ENCODE peak calls at places on chromosomes 6 and 20, in four cellular contexts. One of them, this sample, is unnamed.

GRCh38 chr6:13653296-13653695 is 38.2 kb downstream of the NOL7 start:
- DNase-seq in NCI-H146: no peak
- DNase-seq in cardiac fibroblast: no peak
- DNase-seq in stimulated activated CD4-positive, alpha-beta T cell treated with anti-CD3 and anti-CD28 coated beads, Interleukin-15, amount 100 ng/mL, for 1 hour: no peak
- DNase-seq in this sample: no peak

GRCh38 chr6:75217203-75217602 is 11.3 kb upstream of the COL12A1 start:
- DNase-seq in NCI-H146: no peak
- DNase-seq in cardiac fibroblast: peak
- DNase-seq in stimulated activated CD4-positive, alpha-beta T cell treated with anti-CD3 and anti-CD28 coated beads, Interleukin-15, amount 100 ng/mL, for 1 hour: no peak
- DNase-seq in this sample: no peak

GRCh38 chr6:9516207-9516606 is 898.7 kb downstream of the TFAP2A start:
- DNase-seq in NCI-H146: peak
- DNase-seq in cardiac fibroblast: peak
- DNase-seq in stimulated activated CD4-positive, alpha-beta T cell treated with anti-CD3 and anti-CD28 coated beads, Interleukin-15, amount 100 ng/mL, for 1 hour: no peak
- DNase-seq in this sample: peak

GRCh38 chr6:63529498-63529897 is 42.8 kb upstream of the LOC128125822 start:
- DNase-seq in NCI-H146: no peak
- DNase-seq in cardiac fibroblast: no peak
- DNase-seq in stimulated activated CD4-positive, alpha-beta T cell treated with anti-CD3 and anti-CD28 coated beads, Interleukin-15, amount 100 ng/mL, for 1 hour: no peak
- DNase-seq in this sample: no peak

GRCh38 chr6:124073021-124073420 is 269.4 kb downstream of the NKAIN2 start:
- DNase-seq in NCI-H146: no peak
- DNase-seq in cardiac fibroblast: no peak
- DNase-seq in stimulated activated CD4-positive, alpha-beta T cell treated with anti-CD3 and anti-CD28 coated beads, Interleukin-15, amount 100 ng/mL, for 1 hour: no peak
- DNase-seq in this sample: peak

GRCh38 chr20:60102665-60103210 is 144.5 kb downstream of the CDH26 start:
- DNase-seq in NCI-H146: no peak
- DNase-seq in cardiac fibroblast: no peak
- DNase-seq in stimulated activated CD4-positive, alpha-beta T cell treated with anti-CD3 and anti-CD28 coated beads, Interleukin-15, amount 100 ng/mL, for 1 hour: no peak
- DNase-seq in this sample: peak

GRCh38 chr6:151763938-151764680 is 43.4 kb upstream of the ESR1 start:
- DNase-seq in NCI-H146: peak
- DNase-seq in cardiac fibroblast: peak
- DNase-seq in stimulated activated CD4-positive, alpha-beta T cell treated with anti-CD3 and anti-CD28 coated beads, Interleukin-15, amount 100 ng/mL, for 1 hour: no peak
- DNase-seq in this sample: peak

GRCh38 chr6:55174211-55175013 is at the start of gene HCRTR2:
- DNase-seq in NCI-H146: no peak
- DNase-seq in cardiac fibroblast: no peak
- DNase-seq in stimulated activated CD4-positive, alpha-beta T cell treated with anti-CD3 and anti-CD28 coated beads, Interleukin-15, amount 100 ng/mL, for 1 hour: no peak
- DNase-seq in this sample: peak

GRCh38 chr6:37713529-37714119 is 15.9 kb upstream of the MDGA1 start:
- DNase-seq in NCI-H146: no peak
- DNase-seq in cardiac fibroblast: peak
- DNase-seq in stimulated activated CD4-positive, alpha-beta T cell treated with anti-CD3 and anti-CD28 coated beads, Interleukin-15, amount 100 ng/mL, for 1 hour: no peak
- DNase-seq in this sample: peak

GRCh38 chr20:6954219-6954618 is 186.7 kb downstream of the BMP2 start:
- DNase-seq in NCI-H146: peak
- DNase-seq in cardiac fibroblast: no peak
- DNase-seq in stimulated activated CD4-positive, alpha-beta T cell treated with anti-CD3 and anti-CD28 coated beads, Interleukin-15, amount 100 ng/mL, for 1 hour: no peak
- DNase-seq in this sample: peak

GRCh38 chr6:159062564-159062945 is 17.8 kb upstream of the TAGAP start:
- DNase-seq in NCI-H146: no peak
- DNase-seq in cardiac fibroblast: no peak
- DNase-seq in stimulated activated CD4-positive, alpha-beta T cell treated with anti-CD3 and anti-CD28 coated beads, Interleukin-15, amount 100 ng/mL, for 1 hour: no peak
- DNase-seq in this sample: no peak